ENCODE peak calls at places on chromosomes 3 and 15, in ten cellular contexts. One of them, this sample, is unnamed.

GRCh38 chr3:33047842-33048834 is 48.8 kb downstream of the GLB1 start:
- DNase-seq in sigmoid colon: no peak
- DNase-seq in tibial nerve: no peak
- DNase-seq in breast epithelium: no peak
- DNase-seq in K562: no peak
- DNase-seq in body of pancreas: no peak
- DNase-seq in uterus: no peak
- DNase-seq in spleen: no peak
- DNase-seq in adrenal gland: no peak
- DNase-seq in A549: no peak
- DNase-seq in this sample: no peak

GRCh38 chr15:85748729-85749128 is 46.0 kb downstream of the KLHL25 start:
- DNase-seq in sigmoid colon: peak; percentile 56
- DNase-seq in tibial nerve: no peak
- DNase-seq in breast epithelium: peak; percentile 30
- DNase-seq in K562: no peak
- DNase-seq in body of pancreas: no peak
- DNase-seq in uterus: peak; percentile 27
- DNase-seq in spleen: peak; percentile 74
- DNase-seq in adrenal gland: peak; percentile 6
- DNase-seq in A549: no peak
- DNase-seq in this sample: no peak

GRCh38 chr3:61531528-61531927 is 29.8 kb upstream of the PTPRG start:
- DNase-seq in sigmoid colon: no peak
- DNase-seq in tibial nerve: no peak
- DNase-seq in breast epithelium: no peak
- DNase-seq in K562: no peak
- DNase-seq in body of pancreas: no peak
- DNase-seq in uterus: no peak
- DNase-seq in spleen: no peak
- DNase-seq in adrenal gland: no peak
- DNase-seq in A549: no peak
- DNase-seq in this sample: no peak

GRCh38 chr15:82093774-82094211 is 48.0 kb upstream of the MEX3B start:
- DNase-seq in sigmoid colon: no peak
- DNase-seq in tibial nerve: no peak
- DNase-seq in breast epithelium: no peak
- DNase-seq in K562: peak; percentile 65
- DNase-seq in body of pancreas: no peak
- DNase-seq in uterus: no peak
- DNase-seq in spleen: no peak
- DNase-seq in adrenal gland: no peak
- DNase-seq in A549: peak; percentile 74
- DNase-seq in this sample: no peak

GRCh38 chr3:57856675-57857074 is 100.6 kb downstream of the SLMAP start:
- DNase-seq in sigmoid colon: no peak
- DNase-seq in tibial nerve: no peak
- DNase-seq in breast epithelium: no peak
- DNase-seq in K562: peak; percentile 4
- DNase-seq in body of pancreas: no peak
- DNase-seq in uterus: no peak
- DNase-seq in spleen: no peak
- DNase-seq in adrenal gland: no peak
- DNase-seq in A549: no peak
- DNase-seq in this sample: no peak

GRCh38 chr3:30435950-30436349 is 170.5 kb upstream of the TGFBR2 start:
- DNase-seq in sigmoid colon: no peak
- DNase-seq in tibial nerve: no peak
- DNase-seq in breast epithelium: no peak
- DNase-seq in K562: no peak
- DNase-seq in body of pancreas: no peak
- DNase-seq in uterus: no peak
- DNase-seq in spleen: no peak
- DNase-seq in adrenal gland: no peak
- DNase-seq in A549: no peak
- DNase-seq in this sample: no peak

GRCh38 chr15:51803961-51804360 is 25.5 kb upstream of the TMOD3 start:
- DNase-seq in sigmoid colon: no peak
- DNase-seq in tibial nerve: no peak
- DNase-seq in breast epithelium: no peak
- DNase-seq in K562: no peak
- DNase-seq in body of pancreas: no peak
- DNase-seq in uterus: no peak
- DNase-seq in spleen: no peak
- DNase-seq in adrenal gland: no peak
- DNase-seq in A549: no peak
- DNase-seq in this sample: no peak

GRCh38 chr3:140777631-140778030 is 99.8 kb downstream of the TRIM42 start:
- DNase-seq in sigmoid colon: no peak
- DNase-seq in tibial nerve: no peak
- DNase-seq in breast epithelium: no peak
- DNase-seq in K562: no peak
- DNase-seq in body of pancreas: no peak
- DNase-seq in uterus: no peak
- DNase-seq in spleen: no peak
- DNase-seq in adrenal gland: no peak
- DNase-seq in A549: no peak
- DNase-seq in this sample: no peak

GRCh38 chr3:99678023-99678422 is 39.6 kb downstream of the COL8A1 start:
- DNase-seq in sigmoid colon: peak; percentile 81
- DNase-seq in tibial nerve: no peak
- DNase-seq in breast epithelium: no peak
- DNase-seq in K562: no peak
- DNase-seq in body of pancreas: no peak
- DNase-seq in uterus: peak; percentile 58
- DNase-seq in spleen: no peak
- DNase-seq in adrenal gland: no peak
- DNase-seq in A549: no peak
- DNase-seq in this sample: no peak

GRCh38 chr15:35657679-35658201 is 111.8 kb upstream of the DPH6 start:
- DNase-seq in sigmoid colon: no peak
- DNase-seq in tibial nerve: no peak
- DNase-seq in breast epithelium: no peak
- DNase-seq in K562: no peak
- DNase-seq in body of pancreas: no peak
- DNase-seq in uterus: no peak
- DNase-seq in spleen: no peak
- DNase-seq in adrenal gland: no peak
- DNase-seq in A549: no peak
- DNase-seq in this sample: peak; percentile 16

GRCh38 chr3:23728651-23729117 is 77.1 kb upstream of the UBE2E1 start:
- DNase-seq in sigmoid colon: no peak
- DNase-seq in tibial nerve: no peak
- DNase-seq in breast epithelium: no peak
- DNase-seq in K562: no peak
- DNase-seq in body of pancreas: no peak
- DNase-seq in uterus: no peak
- DNase-seq in spleen: no peak
- DNase-seq in adrenal gland: no peak
- DNase-seq in A549: no peak
- DNase-seq in this sample: no peak

GRCh38 chr3:108088697-108089096 is 2.1 kb downstream of the CD47 start:
- DNase-seq in sigmoid colon: no peak
- DNase-seq in tibial nerve: no peak
- DNase-seq in breast epithelium: no peak
- DNase-seq in K562: no peak
- DNase-seq in body of pancreas: no peak
- DNase-seq in uterus: no peak
- DNase-seq in spleen: no peak
- DNase-seq in adrenal gland: no peak
- DNase-seq in A549: no peak
- DNase-seq in this sample: no peak

GRCh38 chr3:43024183-43024865 is 45.2 kb downstream of the GASK1A start:
- DNase-seq in sigmoid colon: no peak
- DNase-seq in tibial nerve: no peak
- DNase-seq in breast epithelium: no peak
- DNase-seq in K562: no peak
- DNase-seq in body of pancreas: no peak
- DNase-seq in uterus: no peak
- DNase-seq in spleen: no peak
- DNase-seq in adrenal gland: no peak
- DNase-seq in A549: no peak
- DNase-seq in this sample: no peak

GRCh38 chr3:193496658-193497057 is 58.0 kb downstream of the ATP13A4 start:
- DNase-seq in sigmoid colon: no peak
- DNase-seq in tibial nerve: no peak
- DNase-seq in breast epithelium: no peak
- DNase-seq in K562: no peak
- DNase-seq in body of pancreas: no peak
- DNase-seq in uterus: no peak
- DNase-seq in spleen: no peak
- DNase-seq in adrenal gland: no peak
- DNase-seq in A549: no peak
- DNase-seq in this sample: no peak

GRCh38 chr15:69080203-69080957 is 65.9 kb downstream of the NOX5 start:
- DNase-seq in sigmoid colon: no peak
- DNase-seq in tibial nerve: no peak
- DNase-seq in breast epithelium: no peak
- DNase-seq in K562: no peak
- DNase-seq in body of pancreas: no peak
- DNase-seq in uterus: no peak
- DNase-seq in spleen: no peak
- DNase-seq in adrenal gland: no peak
- DNase-seq in A549: no peak
- DNase-seq in this sample: no peak

GRCh38 chr3:150319900-150320299 is 88.2 kb upstream of the TSC22D2 start:
- DNase-seq in sigmoid colon: no peak
- DNase-seq in tibial nerve: no peak
- DNase-seq in breast epithelium: no peak
- DNase-seq in K562: no peak
- DNase-seq in body of pancreas: no peak
- DNase-seq in uterus: no peak
- DNase-seq in spleen: no peak
- DNase-seq in adrenal gland: peak; percentile 36
- DNase-seq in A549: peak; percentile 71
- DNase-seq in this sample: no peak

GRCh38 chr3:150317469-150317868 is 90.6 kb upstream of the TSC22D2 start:
- DNase-seq in sigmoid colon: no peak
- DNase-seq in tibial nerve: no peak
- DNase-seq in breast epithelium: peak; percentile 63
- DNase-seq in K562: no peak
- DNase-seq in body of pancreas: no peak
- DNase-seq in uterus: no peak
- DNase-seq in spleen: no peak
- DNase-seq in adrenal gland: no peak
- DNase-seq in A549: peak; percentile 15
- DNase-seq in this sample: no peak

GRCh38 chr3:150312018-150312657 is 96.0 kb upstream of the TSC22D2 start:
- DNase-seq in sigmoid colon: no peak
- DNase-seq in tibial nerve: no peak
- DNase-seq in breast epithelium: no peak
- DNase-seq in K562: no peak
- DNase-seq in body of pancreas: no peak
- DNase-seq in uterus: no peak
- DNase-seq in spleen: no peak
- DNase-seq in adrenal gland: no peak
- DNase-seq in A549: no peak
- DNase-seq in this sample: no peak

GRCh38 chr3:150314248-150315027 is 93.7 kb upstream of the TSC22D2 start:
- DNase-seq in sigmoid colon: no peak
- DNase-seq in tibial nerve: no peak
- DNase-seq in breast epithelium: peak; percentile 54
- DNase-seq in K562: no peak
- DNase-seq in body of pancreas: peak; percentile 69
- DNase-seq in uterus: no peak
- DNase-seq in spleen: no peak
- DNase-seq in adrenal gland: no peak
- DNase-seq in A549: no peak
- DNase-seq in this sample: no peak

GRCh38 chr3:150315711-150316110 is 92.4 kb upstream of the TSC22D2 start:
- DNase-seq in sigmoid colon: no peak
- DNase-seq in tibial nerve: no peak
- DNase-seq in breast epithelium: no peak
- DNase-seq in K562: no peak
- DNase-seq in body of pancreas: no peak
- DNase-seq in uterus: no peak
- DNase-seq in spleen: no peak
- DNase-seq in adrenal gland: no peak
- DNase-seq in A549: no peak
- DNase-seq in this sample: no peak
- TF ChIP-seq CTCF in sigmoid colon: no peak
- TF ChIP-seq CTCF in tibial nerve: no peak
- TF ChIP-seq CTCF in breast epithelium: no peak
- TF ChIP-seq CTCF in K562: no peak
- TF ChIP-seq CTCF in body of pancreas: no peak
- TF ChIP-seq CTCF in uterus: no peak
- TF ChIP-seq CTCF in spleen: no peak
- TF ChIP-seq CTCF in adrenal gland: no peak
- TF ChIP-seq CTCF in A549: no peak
- TF ChIP-seq CTCF in this sample: no peak

GRCh38 chr3:123642182-123642956 is 57.5 kb upstream of the HACD2 start:
- DNase-seq in sigmoid colon: peak; percentile 95
- DNase-seq in tibial nerve: peak; percentile 42
- DNase-seq in breast epithelium: no peak
- DNase-seq in K562: peak; percentile 79
- DNase-seq in body of pancreas: peak; percentile 77
- DNase-seq in uterus: peak; percentile 82
- DNase-seq in spleen: peak; percentile 77
- DNase-seq in adrenal gland: peak; percentile 73
- DNase-seq in A549: peak; percentile 79
- DNase-seq in this sample: peak; percentile 88
- H3K4me3 ChIP-seq in sigmoid colon: no peak overlapping the region
- H3K4me3 ChIP-seq in tibial nerve: no peak overlapping the region
- H3K4me3 ChIP-seq in breast epithelium: no peak overlapping the region
- H3K4me3 ChIP-seq in K562: no peak overlapping the region
- H3K4me3 ChIP-seq in body of pancreas: no peak overlapping the region
- H3K4me3 ChIP-seq in uterus: no peak overlapping the region
- H3K4me3 ChIP-seq in spleen: no peak overlapping the region
- H3K4me3 ChIP-seq in adrenal gland: no peak overlapping the region
- H3K4me3 ChIP-seq in A549: no peak overlapping the region
- H3K4me3 ChIP-seq in this sample: no peak overlapping the region

GRCh38 chr15:64381000-64381751 is at the start of gene PCLAF:
- DNase-seq in sigmoid colon: peak; percentile 97
- DNase-seq in tibial nerve: peak; percentile 88
- DNase-seq in breast epithelium: peak; percentile 91
- DNase-seq in K562: peak; percentile 98
- DNase-seq in body of pancreas: peak; percentile 89
- DNase-seq in uterus: peak; percentile 92
- DNase-seq in spleen: peak; percentile 98
- DNase-seq in adrenal gland: peak; percentile 95
- DNase-seq in A549: peak; percentile 100
- DNase-seq in this sample: peak; percentile 94
- TF ChIP-seq POLR2A in sigmoid colon: no peak
- TF ChIP-seq POLR2A in tibial nerve: no peak
- TF ChIP-seq POLR2A in breast epithelium: no peak
- TF ChIP-seq POLR2A in K562: peak; percentile 97
- TF ChIP-seq POLR2A in body of pancreas: no peak
- TF ChIP-seq POLR2A in uterus: no peak
- TF ChIP-seq POLR2A in spleen: no peak
- TF ChIP-seq POLR2A in adrenal gland: no peak
- TF ChIP-seq POLR2A in A549: peak; percentile 57
- TF ChIP-seq POLR2A in this sample: no peak

DNA sequence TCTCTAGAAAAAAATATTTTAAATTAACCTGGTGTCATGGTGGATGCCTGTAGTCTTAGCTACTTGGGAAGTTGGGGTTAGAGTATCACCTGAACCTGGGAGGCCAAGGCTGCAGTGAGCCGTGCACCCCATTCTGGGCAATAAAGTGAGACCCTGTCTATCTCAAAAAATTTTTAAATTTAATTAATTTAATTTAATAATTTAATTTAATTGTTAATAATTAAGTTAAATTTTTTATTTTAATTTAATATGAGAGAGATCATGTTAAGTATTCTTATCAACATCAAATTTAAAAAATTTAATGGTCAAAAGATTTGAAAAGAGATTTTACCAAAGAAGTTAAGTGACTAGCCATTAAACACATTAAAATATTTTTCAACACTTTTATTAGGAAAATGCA is 40.8 kb upstream of the FOXB1 start:
- DNase-seq in sigmoid colon: no peak
- DNase-seq in tibial nerve: no peak
- DNase-seq in breast epithelium: no peak
- DNase-seq in K562: no peak
- DNase-seq in body of pancreas: no peak
- DNase-seq in uterus: no peak
- DNase-seq in spleen: no peak
- DNase-seq in adrenal gland: no peak
- DNase-seq in A549: no peak
- DNase-seq in this sample: no peak
- TF ChIP-seq CTCF in sigmoid colon: no peak
- TF ChIP-seq CTCF in tibial nerve: no peak
- TF ChIP-seq CTCF in breast epithelium: no peak
- TF ChIP-seq CTCF in K562: no peak
- TF ChIP-seq CTCF in body of pancreas: no peak
- TF ChIP-seq CTCF in uterus: no peak
- TF ChIP-seq CTCF in spleen: no peak
- TF ChIP-seq CTCF in adrenal gland: no peak
- TF ChIP-seq CTCF in A549: no peak
- TF ChIP-seq CTCF in this sample: no peak